ENCODE peak calls at places on chromosomes 11 and 22, in ten cellular contexts. One of them, this sample, is unnamed.

GRCh38 chr11:124712392-124712791 is 27.4 kb upstream of the NRGN start:
- DNase-seq in coronary artery: no peak
- DNase-seq in H1: no peak
- DNase-seq in retinal pigment epithelial cell: no peak
- DNase-seq in lower leg skin: no peak
- DNase-seq in CD8-positive, alpha-beta T cell: no peak
- DNase-seq in endothelial cell: no peak
- DNase-seq in GM12865: no peak
- DNase-seq in neural crest cell: no peak
- DNase-seq in omental fat pad: no peak
- DNase-seq in this sample: no peak

GRCh38 chr11:69008774-69009440 is 4.1 kb downstream of the MRGPRF start:
- DNase-seq in coronary artery: peak
- DNase-seq in H1: peak
- DNase-seq in retinal pigment epithelial cell: peak
- DNase-seq in lower leg skin: peak
- DNase-seq in CD8-positive, alpha-beta T cell: no peak
- DNase-seq in endothelial cell: no peak
- DNase-seq in GM12865: no peak
- DNase-seq in neural crest cell: no peak
- DNase-seq in omental fat pad: peak
- DNase-seq in this sample: no peak

GRCh38 chr11:30992513-30992849 is 377.1 kb downstream of the DCDC1 start:
- DNase-seq in coronary artery: no peak
- DNase-seq in H1: no peak
- DNase-seq in retinal pigment epithelial cell: no peak
- DNase-seq in lower leg skin: no peak
- DNase-seq in CD8-positive, alpha-beta T cell: no peak
- DNase-seq in endothelial cell: no peak
- DNase-seq in GM12865: peak
- DNase-seq in neural crest cell: no peak
- DNase-seq in omental fat pad: no peak
- DNase-seq in this sample: no peak

GRCh38 chr22:39996732-39997131 is 2.0 kb downstream of the FAM83F start:
- DNase-seq in coronary artery: no peak
- DNase-seq in H1: no peak
- DNase-seq in retinal pigment epithelial cell: no peak
- DNase-seq in lower leg skin: no peak
- DNase-seq in CD8-positive, alpha-beta T cell: no peak
- DNase-seq in endothelial cell: no peak
- DNase-seq in GM12865: no peak
- DNase-seq in neural crest cell: no peak
- DNase-seq in omental fat pad: no peak
- DNase-seq in this sample: no peak

GRCh38 chr11:112797072-112797471 is 164.1 kb upstream of the NCAM1 start:
- DNase-seq in coronary artery: no peak
- DNase-seq in H1: peak
- DNase-seq in retinal pigment epithelial cell: no peak
- DNase-seq in lower leg skin: no peak
- DNase-seq in CD8-positive, alpha-beta T cell: no peak
- DNase-seq in endothelial cell: no peak
- DNase-seq in GM12865: no peak
- DNase-seq in neural crest cell: no peak
- DNase-seq in omental fat pad: no peak
- DNase-seq in this sample: no peak

GRCh38 chr11:71563401-71563800 is 2.0 kb upstream of the KRTAP5-10 start:
- DNase-seq in coronary artery: no peak
- DNase-seq in H1: peak
- DNase-seq in retinal pigment epithelial cell: no peak
- DNase-seq in lower leg skin: no peak
- DNase-seq in CD8-positive, alpha-beta T cell: no peak
- DNase-seq in endothelial cell: peak
- DNase-seq in GM12865: peak
- DNase-seq in neural crest cell: peak
- DNase-seq in omental fat pad: no peak
- DNase-seq in this sample: peak

GRCh38 chr11:35526370-35526792 is 965 bp upstream of the PAMR1 start:
- DNase-seq in coronary artery: no peak
- DNase-seq in H1: no peak
- DNase-seq in retinal pigment epithelial cell: no peak
- DNase-seq in lower leg skin: no peak
- DNase-seq in CD8-positive, alpha-beta T cell: no peak
- DNase-seq in endothelial cell: no peak
- DNase-seq in GM12865: no peak
- DNase-seq in neural crest cell: no peak
- DNase-seq in omental fat pad: no peak
- DNase-seq in this sample: no peak

GRCh38 chr22:19879996-19880785 is 25.5 kb upstream of the GNB1L start:
- DNase-seq in coronary artery: peak
- DNase-seq in H1: no peak
- DNase-seq in retinal pigment epithelial cell: no peak
- DNase-seq in lower leg skin: no peak
- DNase-seq in CD8-positive, alpha-beta T cell: no peak
- DNase-seq in endothelial cell: no peak
- DNase-seq in GM12865: no peak
- DNase-seq in neural crest cell: no peak
- DNase-seq in omental fat pad: peak
- DNase-seq in this sample: no peak

DNA sequence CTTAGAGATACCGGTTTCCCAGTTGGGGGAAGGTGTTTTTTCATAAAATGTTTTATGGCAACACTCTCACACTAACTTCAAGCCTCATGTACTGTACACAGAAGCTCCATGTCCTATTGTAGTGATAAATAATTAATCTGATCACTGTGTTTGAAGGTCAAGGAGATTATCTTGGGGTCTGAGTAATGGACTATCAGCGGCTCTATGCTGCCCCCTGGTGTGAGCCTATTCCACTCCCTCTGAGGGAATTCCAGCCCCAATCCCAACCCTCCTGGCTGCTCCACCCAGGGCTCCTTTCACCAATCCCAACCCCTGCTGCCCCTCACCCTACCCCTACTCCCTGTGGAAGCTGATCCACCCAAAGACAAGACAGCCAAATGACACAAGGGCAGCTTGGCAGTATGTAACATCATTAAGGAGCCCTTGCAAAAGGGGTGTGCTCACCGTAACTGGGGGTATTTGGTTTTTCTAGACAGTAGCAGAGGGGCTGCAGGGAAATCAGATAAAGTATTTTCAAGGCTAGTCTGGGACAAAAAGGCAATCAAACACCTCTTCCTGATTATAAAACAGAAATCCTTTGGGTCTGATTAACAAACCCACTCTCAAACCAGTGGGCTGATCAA is 22.3 kb downstream of the HPS4 start:
- DNase-seq in coronary artery: no peak
- DNase-seq in H1: peak
- DNase-seq in retinal pigment epithelial cell: no peak
- DNase-seq in lower leg skin: no peak
- DNase-seq in CD8-positive, alpha-beta T cell: peak
- DNase-seq in endothelial cell: peak
- DNase-seq in GM12865: peak
- DNase-seq in neural crest cell: peak
- DNase-seq in omental fat pad: peak
- DNase-seq in this sample: peak
- TF ChIP-seq CTCF in coronary artery: peak
- TF ChIP-seq CTCF in H1: peak
- TF ChIP-seq CTCF in retinal pigment epithelial cell: peak
- TF ChIP-seq CTCF in lower leg skin: no peak
- TF ChIP-seq CTCF in CD8-positive, alpha-beta T cell: peak
- TF ChIP-seq CTCF in endothelial cell: peak
- TF ChIP-seq CTCF in GM12865: peak
- TF ChIP-seq CTCF in neural crest cell: peak
- TF ChIP-seq CTCF in omental fat pad: peak
- TF ChIP-seq CTCF in this sample: peak

GRCh38 chr11:9137293-9138132 is 46.1 kb upstream of the SCUBE2 start:
- DNase-seq in coronary artery: peak
- DNase-seq in H1: peak
- DNase-seq in retinal pigment epithelial cell: peak
- DNase-seq in lower leg skin: peak
- DNase-seq in CD8-positive, alpha-beta T cell: peak
- DNase-seq in endothelial cell: peak
- DNase-seq in GM12865: peak
- DNase-seq in neural crest cell: peak
- DNase-seq in omental fat pad: peak
- DNase-seq in this sample: peak

GRCh38 chr11:9138133-9138453 is 46.7 kb upstream of the SCUBE2 start:
- DNase-seq in coronary artery: no peak
- DNase-seq in H1: no peak
- DNase-seq in retinal pigment epithelial cell: no peak
- DNase-seq in lower leg skin: no peak
- DNase-seq in CD8-positive, alpha-beta T cell: no peak
- DNase-seq in endothelial cell: no peak
- DNase-seq in GM12865: no peak
- DNase-seq in neural crest cell: no peak
- DNase-seq in omental fat pad: no peak
- DNase-seq in this sample: no peak

GRCh38 chr11:9139628-9140357 is 48.4 kb upstream of the SCUBE2 start:
- DNase-seq in coronary artery: no peak
- DNase-seq in H1: no peak
- DNase-seq in retinal pigment epithelial cell: no peak
- DNase-seq in lower leg skin: no peak
- DNase-seq in CD8-positive, alpha-beta T cell: no peak
- DNase-seq in endothelial cell: no peak
- DNase-seq in GM12865: no peak
- DNase-seq in neural crest cell: no peak
- DNase-seq in omental fat pad: no peak
- DNase-seq in this sample: no peak

GRCh38 chr11:9136731-9137130 is 45.3 kb upstream of the SCUBE2 start:
- DNase-seq in coronary artery: no peak
- DNase-seq in H1: no peak
- DNase-seq in retinal pigment epithelial cell: no peak
- DNase-seq in lower leg skin: no peak
- DNase-seq in CD8-positive, alpha-beta T cell: no peak
- DNase-seq in endothelial cell: no peak
- DNase-seq in GM12865: no peak
- DNase-seq in neural crest cell: no peak
- DNase-seq in omental fat pad: no peak
- DNase-seq in this sample: no peak

DNA sequence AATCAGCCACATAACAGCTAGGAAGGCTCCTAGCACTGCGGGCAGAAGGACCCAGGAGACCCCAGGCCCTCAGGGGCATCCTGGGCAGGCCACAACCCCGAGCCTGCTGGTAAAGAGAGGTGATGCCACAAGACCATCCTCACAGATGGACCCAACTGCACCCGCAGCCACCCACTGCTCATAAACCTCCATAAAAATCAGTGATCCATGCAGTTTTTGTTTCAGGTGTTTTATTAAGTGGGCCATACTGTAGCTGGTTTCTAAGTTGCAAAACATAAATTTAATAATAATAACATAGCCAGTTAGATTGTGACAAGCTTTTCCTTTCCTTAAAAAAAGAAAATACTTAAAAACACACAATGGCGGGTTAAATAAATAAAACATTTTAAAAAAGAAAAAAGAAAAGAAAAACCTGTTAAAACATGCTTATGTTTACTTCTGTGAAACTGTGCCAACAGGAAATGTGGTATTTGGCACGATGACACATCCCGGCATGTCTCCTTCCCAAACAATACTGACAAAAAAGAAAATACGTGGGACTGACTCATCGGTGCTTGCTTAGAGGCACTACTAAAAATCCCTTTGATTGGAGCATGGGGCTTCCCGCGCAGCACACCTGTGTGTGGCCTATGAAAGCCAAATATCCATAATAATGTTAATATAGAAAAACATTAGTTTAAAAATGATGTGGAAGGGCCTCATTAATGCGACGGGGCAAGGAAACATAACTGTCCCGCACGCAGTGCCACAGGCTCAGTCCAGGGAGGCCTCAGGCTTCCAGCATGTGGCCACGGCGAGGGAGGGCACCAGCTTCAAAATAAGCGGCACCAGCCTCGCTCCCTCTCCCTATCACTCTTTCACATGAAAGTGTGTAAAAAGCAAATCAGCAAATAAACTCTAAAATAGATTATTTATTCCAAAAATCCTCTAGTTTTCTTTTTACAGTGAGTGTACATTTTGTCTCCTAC is 47.5 kb upstream of the SCUBE2 start:
- DNase-seq in coronary artery: no peak
- DNase-seq in H1: no peak
- DNase-seq in retinal pigment epithelial cell: peak
- DNase-seq in lower leg skin: peak
- DNase-seq in CD8-positive, alpha-beta T cell: no peak
- DNase-seq in endothelial cell: no peak
- DNase-seq in GM12865: no peak
- DNase-seq in neural crest cell: no peak
- DNase-seq in omental fat pad: no peak
- DNase-seq in this sample: no peak
- TF ChIP-seq CTCF in coronary artery: no peak
- TF ChIP-seq CTCF in H1: no peak
- TF ChIP-seq CTCF in retinal pigment epithelial cell: no peak
- TF ChIP-seq CTCF in lower leg skin: no peak
- TF ChIP-seq CTCF in CD8-positive, alpha-beta T cell: no peak
- TF ChIP-seq CTCF in endothelial cell: no peak
- TF ChIP-seq CTCF in GM12865: no peak
- TF ChIP-seq CTCF in neural crest cell: no peak
- TF ChIP-seq CTCF in omental fat pad: no peak
- TF ChIP-seq CTCF in this sample: no peak

DNA sequence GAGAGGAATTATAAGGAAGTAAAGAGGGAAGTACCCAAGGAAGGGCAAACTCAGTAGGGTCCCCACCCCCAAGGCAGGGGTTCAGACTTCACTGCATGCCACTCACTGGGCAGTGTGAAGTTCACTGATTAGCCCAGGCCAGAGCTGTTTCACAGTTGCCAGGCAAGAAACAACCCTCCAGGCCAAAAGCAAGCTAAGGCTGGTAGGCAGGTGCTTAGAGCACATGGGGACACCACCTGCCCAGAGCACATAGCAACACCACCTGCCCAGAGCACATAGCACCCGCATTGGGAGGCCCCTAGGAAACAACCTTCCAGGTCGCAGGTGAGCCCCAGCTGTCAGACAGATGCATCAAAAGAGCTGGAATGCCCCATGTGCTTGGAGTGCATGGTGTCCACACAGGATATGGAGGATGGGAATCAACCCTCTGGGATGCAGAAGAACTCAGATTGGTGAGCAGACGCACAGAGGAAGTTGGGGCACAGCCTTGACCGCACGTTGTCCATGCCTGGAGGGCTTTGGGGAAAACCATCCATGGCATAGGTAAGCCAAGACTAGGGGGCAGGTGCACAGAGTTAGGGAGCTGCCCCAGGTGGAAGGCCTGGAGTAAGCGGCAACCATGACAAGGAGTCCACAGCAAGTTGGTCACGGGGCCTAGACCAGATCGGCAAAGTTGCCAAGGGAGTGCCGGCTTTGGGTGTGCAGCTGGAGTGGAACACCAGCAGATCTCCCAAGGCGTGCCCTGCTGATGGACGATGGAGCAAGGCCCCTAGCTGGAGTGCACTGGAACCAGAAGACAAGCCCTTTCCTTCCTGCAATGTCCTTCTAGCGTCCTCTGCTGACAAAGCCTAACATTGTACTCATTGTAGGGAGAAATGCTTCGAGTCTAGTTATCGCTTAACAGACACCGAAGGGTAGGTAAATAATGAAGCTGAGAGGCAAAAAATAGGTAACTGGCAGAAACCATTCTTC is 7.8 kb upstream of the TMEM216 start:
- DNase-seq in coronary artery: no peak
- DNase-seq in H1: no peak
- DNase-seq in retinal pigment epithelial cell: no peak
- DNase-seq in lower leg skin: no peak
- DNase-seq in CD8-positive, alpha-beta T cell: no peak
- DNase-seq in endothelial cell: peak
- DNase-seq in GM12865: no peak
- DNase-seq in neural crest cell: no peak
- DNase-seq in omental fat pad: no peak
- DNase-seq in this sample: no peak
- TF ChIP-seq CTCF in coronary artery: no peak
- TF ChIP-seq CTCF in H1: peak
- TF ChIP-seq CTCF in retinal pigment epithelial cell: peak
- TF ChIP-seq CTCF in lower leg skin: no peak
- TF ChIP-seq CTCF in CD8-positive, alpha-beta T cell: no peak
- TF ChIP-seq CTCF in endothelial cell: no peak
- TF ChIP-seq CTCF in GM12865: peak
- TF ChIP-seq CTCF in neural crest cell: no peak
- TF ChIP-seq CTCF in omental fat pad: no peak
- TF ChIP-seq CTCF in this sample: no peak

GRCh38 chr22:38203090-38203810 is 1.5 kb downstream of the MAFF start:
- DNase-seq in coronary artery: no peak
- DNase-seq in H1: no peak
- DNase-seq in retinal pigment epithelial cell: no peak
- DNase-seq in lower leg skin: peak
- DNase-seq in CD8-positive, alpha-beta T cell: peak
- DNase-seq in endothelial cell: no peak
- DNase-seq in GM12865: peak
- DNase-seq in neural crest cell: no peak
- DNase-seq in omental fat pad: no peak
- DNase-seq in this sample: peak

GRCh38 chr22:38201718-38202436 is at the start of gene MAFF:
- DNase-seq in coronary artery: peak
- DNase-seq in H1: peak
- DNase-seq in retinal pigment epithelial cell: peak
- DNase-seq in lower leg skin: peak
- DNase-seq in CD8-positive, alpha-beta T cell: peak
- DNase-seq in endothelial cell: peak
- DNase-seq in GM12865: peak
- DNase-seq in neural crest cell: peak
- DNase-seq in omental fat pad: peak
- DNase-seq in this sample: peak

GRCh38 chr22:38201371-38201717 is 450 bp upstream of the MAFF start:
- DNase-seq in coronary artery: no peak
- DNase-seq in H1: no peak
- DNase-seq in retinal pigment epithelial cell: no peak
- DNase-seq in lower leg skin: no peak
- DNase-seq in CD8-positive, alpha-beta T cell: no peak
- DNase-seq in endothelial cell: no peak
- DNase-seq in GM12865: no peak
- DNase-seq in neural crest cell: no peak
- DNase-seq in omental fat pad: no peak
- DNase-seq in this sample: no peak

GRCh38 chr22:38203855-38204497 is 2.2 kb downstream of the MAFF start:
- DNase-seq in coronary artery: no peak
- DNase-seq in H1: no peak
- DNase-seq in retinal pigment epithelial cell: no peak
- DNase-seq in lower leg skin: no peak
- DNase-seq in CD8-positive, alpha-beta T cell: no peak
- DNase-seq in endothelial cell: no peak
- DNase-seq in GM12865: peak
- DNase-seq in neural crest cell: no peak
- DNase-seq in omental fat pad: no peak
- DNase-seq in this sample: peak

GRCh38 chr22:38202437-38203089 is 769 bp downstream of the MAFF start:
- DNase-seq in coronary artery: peak
- DNase-seq in H1: no peak
- DNase-seq in retinal pigment epithelial cell: peak
- DNase-seq in lower leg skin: peak
- DNase-seq in CD8-positive, alpha-beta T cell: peak
- DNase-seq in endothelial cell: peak
- DNase-seq in GM12865: peak
- DNase-seq in neural crest cell: peak
- DNase-seq in omental fat pad: peak
- DNase-seq in this sample: peak
- TF ChIP-seq CTCF in coronary artery: peak
- TF ChIP-seq CTCF in H1: no peak
- TF ChIP-seq CTCF in retinal pigment epithelial cell: no peak
- TF ChIP-seq CTCF in lower leg skin: no peak
- TF ChIP-seq CTCF in CD8-positive, alpha-beta T cell: no peak
- TF ChIP-seq CTCF in endothelial cell: no peak
- TF ChIP-seq CTCF in GM12865: peak
- TF ChIP-seq CTCF in neural crest cell: peak
- TF ChIP-seq CTCF in omental fat pad: no peak
- TF ChIP-seq CTCF in this sample: peak